ENCODE peak calls at places on chromosomes 1 and 21, in four cellular contexts. V, E, L and Q are unnamed samples. For H3K4me1, the result is how much of the 10 kb centered on the place peaks cover.

GRCh38 chr1:152917794-152918193 is 9.4 kb downstream of the IVL start:
- DNase-seq in L (peak), V (no peak), E (peak), Q (no peak)

GRCh38 chr1:177228721-177229088 is 57.9 kb downstream of the BRINP2 start:
- DNase-seq in V (no peak), L (peak), E (no peak), Q (no peak)

GRCh38 chr21:18245493-18245967 is 897 bp downstream of the CHODL start:
- DNase-seq in E (peak), V (no peak), L (no peak), Q (peak)

GRCh38 chr21:15365751-15366392 is 301.1 kb upstream of the NRIP1 start:
- DNase-seq in L (no peak), E (no peak), V (no peak), Q (no peak)

GRCh38 chr1:88973520-88974137 is 18.8 kb downstream of the KYAT3 start:
- DNase-seq in V (peak), E (no peak), L (peak), Q (no peak)

GRCh38 chr1:17118268-17118667 is 983 bp downstream of the PADI2 start:
- DNase-seq in E (no peak), L (no peak), V (no peak), Q (no peak)

GRCh38 chr21:45286671-45287437 is 841 bp downstream of the POFUT2 start:
- DNase-seq in V (no peak), E (peak), L (peak), Q (peak)

GRCh38 chr1:232980336-232980978 is 30.0 kb downstream of the NTPCR start:
- DNase-seq in V (no peak), E (peak), L (peak), Q (no peak)

GRCh38 chr1:28512058-28512611 is 6.3 kb downstream of the RCC1 start:
- DNase-seq in E (no peak), L (peak), V (peak), Q (no peak)

GRCh38 chr1:97123717-97124446 is 402.3 kb downstream of the PTBP2 start:
- DNase-seq in E (no peak), V (peak), L (no peak), Q (no peak)

GRCh38 chr21:42302292-42302650 is 12.9 kb downstream of the TFF3 start:
- DNase-seq in E (no peak), V (no peak), L (no peak), Q (no peak)

GRCh38 chr1:147669475-147670318 is 627 bp downstream of the ACP6 start:
- DNase-seq in L (peak), V (peak), E (peak), Q (peak)

GRCh38 chr1:36096500-36097412 is 8.1 kb downstream of the ADPRS start:
- DNase-seq in V (peak), L (peak), E (peak), Q (no peak)

GRCh38 chr1:231720652-231721325 is 94.2 kb downstream of the DISC1 start:
- DNase-seq in V (no peak), L (no peak), E (no peak), Q (no peak)

GRCh38 chr1:36705629-36706028 is 222.9 kb upstream of the CSF3R start:
- DNase-seq in L (no peak), E (no peak), V (no peak), Q (no peak)

GRCh38 chr21:15730484-15731242 is 881 bp downstream of the USP25 start:
- DNase-seq in L (no peak), V (no peak), E (no peak), Q (no peak)

GRCh38 chr1:47194314-47194713 is 4.5 kb upstream of the PDZK1IP1 start:
- DNase-seq in V (no peak), L (no peak), E (no peak), Q (no peak)

GRCh38 chr1:115193026-115193425 is 103.7 kb upstream of the TSPAN2 start:
- DNase-seq in E (no peak), V (no peak), L (no peak), Q (no peak)

GRCh38 chr1:234943801-234944402 is 184.7 kb downstream of the TOMM20 start:
- DNase-seq in L (no peak), V (no peak), E (no peak), Q (no peak)

GRCh38 chr1:17742590-17742989 is 12.5 kb upstream of the ACTL8 start:
- DNase-seq in E (peak), L (no peak), V (peak), Q (no peak)

GRCh38 chr1:221723918-221724263 is 18.0 kb downstream of the DUSP10 start:
- DNase-seq in L (peak), E (no peak), V (no peak), Q (no peak)

GRCh38 chr1:226584164-226584563 is 35.6 kb downstream of the STUM start:
- DNase-seq in E (no peak), L (no peak), V (peak), Q (no peak)

GRCh38 chr1:179591592-179592580 is at the start of gene TDRD5:
- DNase-seq in E (peak), V (peak), L (no peak), Q (peak)

GRCh38 chr1:20219991-20220390 is 33.7 kb upstream of the PLA2G2C start:
- DNase-seq in E (peak), L (no peak), V (no peak), Q (no peak)

GRCh38 chr1:207861442-207862177 is 49.3 kb downstream of the CD34 start:
- DNase-seq in E (no peak), V (no peak), L (no peak), Q (no peak)

GRCh38 chr1:23168079-23168461 is 586 bp downstream of the LUZP1 start:
- DNase-seq in L (no peak), E (peak), V (no peak), Q (peak)

GRCh38 chr1:1853593-1854257 is 37.2 kb downstream of the GNB1 start:
- DNase-seq in V (no peak), L (no peak), E (no peak), Q (no peak)
- H3K4me1 ChIP-seq in V (under half), L (under half), E (under half), Q (under half)

DNA sequence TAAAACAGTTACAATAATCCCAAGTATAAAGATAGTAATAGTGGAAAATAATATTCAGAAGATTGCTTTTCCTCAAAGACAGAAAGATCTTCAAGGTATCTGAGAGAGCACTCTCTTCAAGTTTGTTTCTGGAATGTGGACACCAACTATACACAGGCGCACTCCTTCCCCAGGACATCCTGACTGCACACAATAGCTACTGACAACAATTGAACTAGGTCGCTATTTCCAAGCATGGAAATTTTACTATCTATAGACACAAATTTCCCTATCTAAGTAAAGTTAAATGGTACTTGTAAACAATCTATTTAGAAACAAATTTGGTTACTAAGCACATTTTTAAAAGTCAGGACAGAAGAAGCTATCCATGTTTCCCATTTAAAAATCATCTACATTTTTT is 19.1 kb downstream of the ARHGAP29 start:
- DNase-seq in E (no peak), V (no peak), L (no peak), Q (no peak)
- H3K27ac ChIP-seq in E (no peak), V (no peak), L (no peak), Q (no peak)

GRCh38 chr21:29585462-29585861 is 286.7 kb downstream of the BACH1 start:
- DNase-seq in V (no peak), E (no peak), L (no peak), Q (no peak)

GRCh38 chr21:29581393-29581792 is 282.7 kb downstream of the BACH1 start:
- DNase-seq in V (no peak), L (no peak), E (no peak), Q (no peak)

GRCh38 chr21:29580886-29581285 is 282.2 kb downstream of the BACH1 start:
- DNase-seq in E (no peak), V (no peak), L (no peak), Q (no peak)

GRCh38 chr21:29586696-29587095 is 288.0 kb downstream of the BACH1 start:
- DNase-seq in L (peak), E (no peak), V (no peak), Q (no peak)
- H3K4me1 ChIP-seq in L (under half), E (under half), V (under half), Q (under half)

DNA sequence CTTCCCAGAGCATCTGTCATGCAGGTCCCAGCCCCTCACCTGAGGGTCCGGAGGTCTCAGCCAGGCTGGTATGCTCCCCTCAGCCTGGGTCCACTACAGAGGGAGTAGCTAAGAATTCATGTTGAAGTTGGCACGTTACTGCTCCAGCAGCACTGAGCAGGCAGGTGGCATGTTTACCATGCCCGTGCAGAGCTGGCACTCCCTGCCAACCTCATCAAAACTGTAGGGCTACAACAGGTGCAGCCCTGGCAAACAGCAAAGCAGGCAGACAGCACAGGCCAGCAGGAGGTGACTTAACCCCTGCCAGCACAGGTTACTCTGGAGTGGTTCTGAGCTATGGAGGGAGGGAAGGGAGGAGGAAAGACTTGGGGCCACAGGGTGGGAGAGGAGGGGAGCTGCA is 46.4 kb downstream of the NUAK2 start:
- DNase-seq in E (no peak), V (no peak), L (no peak), Q (no peak)
- H3K27ac ChIP-seq in E (no peak), V (no peak), L (no peak), Q (no peak)

GRCh38 chr1:145690587-145691558 is 16.3 kb downstream of the PDZK1 start:
- DNase-seq in E (no peak), V (peak), L (peak), Q (no peak)

GRCh38 chr1:145688924-145689323 is 18.2 kb downstream of the PDZK1 start:
- DNase-seq in V (no peak), L (no peak), E (no peak), Q (no peak)

GRCh38 chr1:145692785-145693443 is 14.3 kb downstream of the PDZK1 start:
- DNase-seq in E (no peak), L (no peak), V (no peak), Q (no peak)

GRCh38 chr1:145688328-145688727 is 18.8 kb downstream of the PDZK1 start:
- DNase-seq in E (no peak), L (no peak), V (no peak), Q (no peak)

DNA sequence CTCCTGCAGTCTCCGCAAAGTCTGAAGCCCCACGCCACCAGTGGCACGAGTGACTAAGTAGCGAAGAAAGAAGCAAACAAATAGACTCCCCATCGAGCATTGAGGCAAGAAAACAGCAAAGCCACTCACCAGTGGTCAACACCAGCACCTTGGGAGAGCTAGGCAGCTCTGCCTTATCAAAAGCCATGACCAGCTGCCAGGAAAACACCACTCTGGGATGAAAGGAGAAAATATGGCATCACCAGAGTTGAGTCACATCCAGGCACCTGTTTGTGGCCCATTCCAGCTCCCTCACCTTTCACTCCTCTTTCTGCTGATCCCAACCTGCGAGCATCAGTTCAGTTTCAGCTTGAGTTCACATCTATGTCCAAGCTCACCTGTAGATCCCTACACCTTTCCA is 17.2 kb downstream of the PDZK1 start:
- DNase-seq in L (no peak), V (no peak), E (no peak), Q (no peak)
- H3K4me1 ChIP-seq in L (under half), V (under half), E (under half), Q (under half)

GRCh38 chr1:165376041-165376810 is 19.7 kb upstream of the LMX1A start:
- DNase-seq in L (peak), V (peak), E (peak), Q (peak)
- H3K27ac ChIP-seq in L (no peak), V (no peak), E (peak), Q (peak)

GRCh38 chr1:228735871-228736586 is 750 bp downstream of the RHOU start:
- DNase-seq in E (peak), V (peak), L (peak), Q (peak)

GRCh38 chr1:228739826-228740225 is 4.5 kb downstream of the RHOU start:
- DNase-seq in L (no peak), V (no peak), E (no peak), Q (no peak)

GRCh38 chr1:228734881-228735801 is at the start of gene RHOU:
- DNase-seq in L (peak), V (peak), E (peak), Q (peak)

GRCh38 chr1:228736844-228737415 is 1.7 kb downstream of the RHOU start:
- DNase-seq in V (no peak), E (no peak), L (no peak), Q (no peak)

GRCh38 chr1:228737613-228738012 is 2.3 kb downstream of the RHOU start:
- DNase-seq in V (no peak), L (no peak), E (peak), Q (peak)
- H3K4me1 ChIP-seq in V (under half), L (under half), E (under half), Q (under half)

GRCh38 chr1:32286763-32287162 is 5.1 kb upstream of the HDAC1 start:
- DNase-seq in E (no peak), L (no peak), V (no peak), Q (no peak)

GRCh38 chr1:32289256-32289655 is 2.6 kb upstream of the HDAC1 start:
- DNase-seq in V (no peak), E (no peak), L (no peak), Q (no peak)

GRCh38 chr1:32291145-32291707 is 657 bp upstream of the HDAC1 start:
- DNase-seq in L (peak), V (peak), E (no peak), Q (no peak)

DNA sequence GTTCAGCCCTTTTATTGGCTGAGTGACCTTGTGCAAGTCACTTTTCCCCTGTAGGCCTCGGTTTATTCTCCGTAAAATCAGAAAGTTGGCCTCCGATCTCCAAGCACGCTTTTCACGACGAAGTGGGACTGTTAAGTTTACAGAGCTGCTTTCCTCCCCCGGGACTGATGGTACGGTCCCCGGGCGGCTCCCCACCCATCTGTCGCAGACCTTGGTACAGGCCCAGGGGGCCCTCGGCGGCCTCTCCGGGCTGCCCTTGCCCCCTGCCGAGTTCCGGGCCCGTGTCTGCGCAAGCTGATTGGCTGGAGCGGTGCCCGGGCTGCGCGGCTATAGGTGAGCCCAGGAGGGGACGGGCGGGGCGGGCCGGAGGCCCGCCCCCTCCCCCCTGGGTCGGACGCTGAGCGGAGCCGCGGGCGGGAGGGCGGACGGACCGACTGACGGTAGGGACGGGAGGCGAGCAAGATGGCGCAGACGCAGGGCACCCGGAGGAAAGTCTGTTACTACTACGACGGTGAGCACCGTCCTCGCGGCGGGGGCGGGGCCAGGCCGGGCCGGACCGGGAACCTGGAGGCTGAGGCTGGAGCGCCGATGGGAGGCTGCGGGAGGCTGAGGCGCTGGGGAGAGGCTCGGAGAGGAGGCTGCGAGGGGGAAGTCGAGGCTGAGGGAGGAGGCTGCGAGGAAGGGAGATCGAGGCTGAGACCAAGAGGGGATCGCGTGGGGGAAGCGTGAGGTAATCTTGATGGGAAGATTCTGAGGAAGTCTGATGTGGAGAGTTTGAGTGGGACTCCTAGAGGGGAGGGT is at the start of gene HDAC1:
- DNase-seq in E (peak), V (peak), L (peak), Q (peak)
- H3K27ac ChIP-seq in E (peak), V (peak), L (peak), Q (peak)

GRCh38 chr1:224620105-224620504 is 4.0 kb downstream of the CNIH3 start:
- DNase-seq in V (no peak), L (no peak), E (no peak), Q (no peak)

GRCh38 chr1:224615861-224616760 is at the start of gene CNIH3:
- DNase-seq in V (peak), E (peak), L (peak), Q (peak)

GRCh38 chr1:224619209-224619608 is 3.1 kb downstream of the CNIH3 start:
- DNase-seq in V (no peak), L (no peak), E (no peak), Q (no peak)

GRCh38 chr1:224616761-224617409 is 768 bp downstream of the CNIH3 start:
- DNase-seq in V (no peak), E (no peak), L (no peak), Q (no peak)

GRCh38 chr1:224617410-224618361 is 1.6 kb downstream of the CNIH3 start:
- DNase-seq in V (no peak), L (no peak), E (no peak), Q (no peak)
- H3K4me1 ChIP-seq in V (under half), L (under half), E (under half), Q (under half)